ENCODE peak calls at places on chromosomes 7 and 10, in four cellular contexts. One of them, this sample, is unnamed.

GRCh38 chr10:4291995-4292394 is 507.0 kb upstream of the KLF6 start:
- DNase-seq in SK-N-SH: no peak
- DNase-seq in H1: no peak
- DNase-seq in K562: no peak
- DNase-seq in this sample: no peak

GRCh38 chr7:44060091-44060947 is 5.0 kb downstream of the PGAM2 start:
- DNase-seq in SK-N-SH: no peak
- DNase-seq in H1: no peak
- DNase-seq in K562: no peak
- DNase-seq in this sample: no peak

GRCh38 chr7:30933124-30933893 is 21.7 kb downstream of the AQP1 start:
- DNase-seq in SK-N-SH: peak
- DNase-seq in H1: peak
- DNase-seq in K562: peak
- DNase-seq in this sample: no peak

GRCh38 chr10:103199498-103199897 is 6.4 kb upstream of the NT5C2 start:
- DNase-seq in SK-N-SH: no peak
- DNase-seq in H1: no peak
- DNase-seq in K562: no peak
- DNase-seq in this sample: no peak

GRCh38 chr10:57162231-57162630 is 801.2 kb upstream of the ZWINT start:
- DNase-seq in SK-N-SH: no peak
- DNase-seq in H1: no peak
- DNase-seq in K562: no peak
- DNase-seq in this sample: no peak

GRCh38 chr10:49182776-49183175 is 5.4 kb downstream of the TMEM273 start:
- DNase-seq in SK-N-SH: no peak
- DNase-seq in H1: no peak
- DNase-seq in K562: no peak
- DNase-seq in this sample: no peak

GRCh38 chr7:7125993-7126392 is 56.4 kb upstream of the C1GALT1 start:
- DNase-seq in SK-N-SH: no peak
- DNase-seq in H1: no peak
- DNase-seq in K562: no peak
- DNase-seq in this sample: no peak

GRCh38 chr7:69105092-69105491 is 493.2 kb upstream of the AUTS2 start:
- DNase-seq in SK-N-SH: no peak
- DNase-seq in H1: no peak
- DNase-seq in K562: no peak
- DNase-seq in this sample: no peak

GRCh38 chr7:11294965-11295364 is 321.3 kb downstream of the PHF14 start:
- DNase-seq in SK-N-SH: no peak
- DNase-seq in H1: no peak
- DNase-seq in K562: no peak
- DNase-seq in this sample: no peak

GRCh38 chr10:23192741-23193434 is 776 bp downstream of the PTF1A start:
- DNase-seq in SK-N-SH: peak
- DNase-seq in H1: peak
- DNase-seq in K562: no peak
- DNase-seq in this sample: no peak

GRCh38 chr7:141645188-141645587 is 56.8 kb downstream of the DENND11 start:
- DNase-seq in SK-N-SH: no peak
- DNase-seq in H1: no peak
- DNase-seq in K562: no peak
- DNase-seq in this sample: no peak

GRCh38 chr10:86756511-86757109 is at the start of gene BMPR1A:
- DNase-seq in SK-N-SH: peak
- DNase-seq in H1: no peak
- DNase-seq in K562: peak
- DNase-seq in this sample: no peak

GRCh38 chr7:55546826-55547225 is 25.5 kb downstream of the VOPP1 start:
- DNase-seq in SK-N-SH: peak
- DNase-seq in H1: no peak
- DNase-seq in K562: no peak
- DNase-seq in this sample: no peak

GRCh38 chr10:70693619-70694286 is 21.4 kb downstream of the ADAMTS14 start:
- DNase-seq in SK-N-SH: peak
- DNase-seq in H1: no peak
- DNase-seq in K562: peak
- DNase-seq in this sample: no peak

GRCh38 chr7:82319674-82320118 is 123.9 kb downstream of the CACNA2D1 start:
- DNase-seq in SK-N-SH: peak
- DNase-seq in H1: no peak
- DNase-seq in K562: no peak
- DNase-seq in this sample: no peak

GRCh38 chr7:45174328-45174610 is 16.7 kb downstream of the RAMP3 start:
- DNase-seq in SK-N-SH: no peak
- DNase-seq in H1: no peak
- DNase-seq in K562: no peak
- DNase-seq in this sample: no peak

GRCh38 chr10:45000764-45001381 is at the start of gene ZNF22:
- DNase-seq in SK-N-SH: peak
- DNase-seq in H1: peak
- DNase-seq in K562: peak
- DNase-seq in this sample: no peak

GRCh38 chr7:133365892-133366291 is 113.0 kb downstream of the EXOC4 start:
- DNase-seq in SK-N-SH: no peak
- DNase-seq in H1: no peak
- DNase-seq in K562: no peak
- DNase-seq in this sample: no peak

GRCh38 chr10:4062072-4062471 is 277.1 kb upstream of the KLF6 start:
- DNase-seq in SK-N-SH: no peak
- DNase-seq in H1: no peak
- DNase-seq in K562: no peak
- DNase-seq in this sample: no peak

GRCh38 chr10:61284222-61284890 is 168.8 kb downstream of the TMEM26 start:
- DNase-seq in SK-N-SH: peak
- DNase-seq in H1: no peak
- DNase-seq in K562: peak
- DNase-seq in this sample: no peak

GRCh38 chr10:92590623-92591549 is 2.0 kb upstream of the KIF11 start:
- DNase-seq in SK-N-SH: peak
- DNase-seq in H1: peak
- DNase-seq in K562: peak
- DNase-seq in this sample: no peak

GRCh38 chr7:98557538-98558031 is 59.5 kb upstream of the NPTX2 start:
- DNase-seq in SK-N-SH: peak
- DNase-seq in H1: no peak
- DNase-seq in K562: no peak
- DNase-seq in this sample: no peak

GRCh38 chr10:73368238-73368637 is 9.6 kb upstream of the CFAP70 start:
- DNase-seq in SK-N-SH: no peak
- DNase-seq in H1: no peak
- DNase-seq in K562: no peak
- DNase-seq in this sample: no peak

DNA sequence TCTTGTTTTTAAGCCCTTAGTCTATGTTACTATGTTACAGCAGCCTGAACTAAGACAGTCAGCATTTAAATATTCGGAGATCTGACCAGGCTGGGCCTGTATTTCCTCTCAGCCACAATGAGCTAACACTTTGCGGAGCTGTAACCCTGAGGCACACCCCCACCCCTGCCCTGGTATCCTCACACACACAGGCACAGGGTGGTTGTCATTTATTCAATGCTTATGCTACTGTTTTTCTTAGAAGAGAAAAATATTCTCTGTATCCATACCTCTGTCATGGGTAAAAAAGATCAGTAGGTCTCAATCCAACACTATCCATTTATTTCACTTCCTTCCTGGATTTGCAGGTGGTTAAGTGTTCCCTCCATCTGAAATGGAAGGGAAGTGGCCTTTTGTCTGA is 80.3 kb upstream of the TRIL start:
- DNase-seq in SK-N-SH: no peak
- DNase-seq in H1: no peak
- DNase-seq in K562: no peak
- DNase-seq in this sample: no peak
- TF ChIP-seq NRF1 in SK-N-SH: no peak
- TF ChIP-seq NRF1 in H1: no peak
- TF ChIP-seq NRF1 in K562: no peak
- TF ChIP-seq NRF1 in this sample: no peak

GRCh38 chr10:96673318-96674099 is 46.8 kb downstream of the PIK3AP1 start:
- DNase-seq in SK-N-SH: no peak
- DNase-seq in H1: no peak
- DNase-seq in K562: no peak
- DNase-seq in this sample: peak

GRCh38 chr10:96670786-96671185 is 49.5 kb downstream of the PIK3AP1 start:
- DNase-seq in SK-N-SH: no peak
- DNase-seq in H1: no peak
- DNase-seq in K562: no peak
- DNase-seq in this sample: no peak

GRCh38 chr10:96672491-96673175 is 47.7 kb downstream of the PIK3AP1 start:
- DNase-seq in SK-N-SH: no peak
- DNase-seq in H1: no peak
- DNase-seq in K562: no peak
- DNase-seq in this sample: no peak

GRCh38 chr10:96667401-96667800 is 52.9 kb downstream of the PIK3AP1 start:
- DNase-seq in SK-N-SH: no peak
- DNase-seq in H1: no peak
- DNase-seq in K562: no peak
- DNase-seq in this sample: no peak

DNA sequence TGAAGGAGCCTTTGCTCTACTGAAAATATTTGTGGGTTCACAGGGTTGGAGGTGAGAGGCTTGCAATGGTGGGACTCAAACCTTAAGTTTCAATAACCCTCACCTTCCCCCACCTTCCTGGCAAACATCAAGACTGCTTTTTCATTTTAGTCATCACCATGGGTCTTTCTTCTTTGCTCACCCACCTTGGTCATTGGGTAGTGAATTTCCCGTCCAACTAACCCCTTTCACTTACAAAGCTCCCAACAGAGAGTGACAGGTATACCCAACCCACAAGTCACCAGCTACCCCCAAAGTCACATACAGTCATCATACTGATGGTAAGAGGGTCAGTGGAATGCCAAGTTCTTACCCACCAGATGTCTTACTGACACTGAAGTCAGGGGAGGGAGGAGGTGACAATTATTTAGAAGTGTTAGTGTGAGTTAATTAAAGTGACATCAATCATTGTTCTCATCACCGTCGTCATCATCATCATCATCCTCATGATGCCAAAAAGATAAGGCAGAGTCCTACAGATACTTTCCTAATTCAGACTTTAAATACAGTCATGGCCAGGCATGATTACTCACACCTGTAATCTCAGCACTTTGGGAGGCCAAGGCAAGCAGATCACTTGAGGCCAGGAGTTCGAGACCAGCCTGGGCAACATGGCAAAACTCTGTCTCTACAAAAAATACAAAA is 49.0 kb downstream of the PIK3AP1 start:
- DNase-seq in SK-N-SH: no peak
- DNase-seq in H1: no peak
- DNase-seq in K562: no peak
- DNase-seq in this sample: no peak
- TF ChIP-seq RAD21 in SK-N-SH: no peak
- TF ChIP-seq RAD21 in H1: no peak
- TF ChIP-seq RAD21 in K562: no peak
- TF ChIP-seq RAD21 in this sample: no peak

DNA sequence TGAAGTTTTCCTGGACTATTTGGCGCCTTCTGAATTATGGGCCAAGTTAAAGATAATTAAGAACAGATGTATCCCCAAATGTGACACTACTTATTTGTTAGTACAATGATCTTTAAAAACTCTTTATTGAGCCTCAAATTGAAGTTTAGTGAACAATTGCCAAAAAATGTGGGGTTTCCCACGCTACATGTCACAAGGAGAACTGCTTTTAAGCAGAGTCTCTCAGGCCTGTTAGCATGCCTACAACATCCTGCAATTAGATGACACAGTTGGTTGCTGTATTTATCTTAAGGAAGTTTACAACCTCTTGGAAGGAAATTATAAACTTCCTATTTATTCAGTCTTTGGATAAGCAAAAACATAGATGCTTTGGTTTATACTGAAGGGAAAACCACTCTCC is 733.0 kb downstream of the TNS3 start:
- DNase-seq in SK-N-SH: no peak
- DNase-seq in H1: no peak
- DNase-seq in K562: no peak
- DNase-seq in this sample: no peak
- TF ChIP-seq NRF1 in SK-N-SH: no peak
- TF ChIP-seq NRF1 in H1: no peak
- TF ChIP-seq NRF1 in K562: no peak
- TF ChIP-seq NRF1 in this sample: no peak

GRCh38 chr7:47481656-47482012 is 100.3 kb downstream of the TNS3 start:
- DNase-seq in SK-N-SH: no peak
- DNase-seq in H1: no peak
- DNase-seq in K562: no peak
- DNase-seq in this sample: no peak
- TF ChIP-seq RAD21 in SK-N-SH: no peak
- TF ChIP-seq RAD21 in H1: no peak
- TF ChIP-seq RAD21 in K562: no peak
- TF ChIP-seq RAD21 in this sample: no peak

GRCh38 chr7:145915679-145916078 is 200.9 kb upstream of the CNTNAP2 start:
- DNase-seq in SK-N-SH: no peak
- DNase-seq in H1: no peak
- DNase-seq in K562: no peak
- DNase-seq in this sample: no peak
- TF ChIP-seq NRF1 in SK-N-SH: no peak
- TF ChIP-seq NRF1 in H1: no peak
- TF ChIP-seq NRF1 in K562: no peak
- TF ChIP-seq NRF1 in this sample: no peak

GRCh38 chr7:26688936-26689506 is 175.4 kb downstream of the SKAP2 start:
- DNase-seq in SK-N-SH: no peak
- DNase-seq in H1: no peak
- DNase-seq in K562: peak
- DNase-seq in this sample: peak

GRCh38 chr7:26684447-26684846 is 179.9 kb downstream of the SKAP2 start:
- DNase-seq in SK-N-SH: no peak
- DNase-seq in H1: no peak
- DNase-seq in K562: no peak
- DNase-seq in this sample: no peak

GRCh38 chr7:26688388-26688787 is 176.0 kb downstream of the SKAP2 start:
- DNase-seq in SK-N-SH: no peak
- DNase-seq in H1: no peak
- DNase-seq in K562: no peak
- DNase-seq in this sample: no peak

GRCh38 chr7:26685636-26686035 is 178.8 kb downstream of the SKAP2 start:
- DNase-seq in SK-N-SH: no peak
- DNase-seq in H1: no peak
- DNase-seq in K562: no peak
- DNase-seq in this sample: no peak

DNA sequence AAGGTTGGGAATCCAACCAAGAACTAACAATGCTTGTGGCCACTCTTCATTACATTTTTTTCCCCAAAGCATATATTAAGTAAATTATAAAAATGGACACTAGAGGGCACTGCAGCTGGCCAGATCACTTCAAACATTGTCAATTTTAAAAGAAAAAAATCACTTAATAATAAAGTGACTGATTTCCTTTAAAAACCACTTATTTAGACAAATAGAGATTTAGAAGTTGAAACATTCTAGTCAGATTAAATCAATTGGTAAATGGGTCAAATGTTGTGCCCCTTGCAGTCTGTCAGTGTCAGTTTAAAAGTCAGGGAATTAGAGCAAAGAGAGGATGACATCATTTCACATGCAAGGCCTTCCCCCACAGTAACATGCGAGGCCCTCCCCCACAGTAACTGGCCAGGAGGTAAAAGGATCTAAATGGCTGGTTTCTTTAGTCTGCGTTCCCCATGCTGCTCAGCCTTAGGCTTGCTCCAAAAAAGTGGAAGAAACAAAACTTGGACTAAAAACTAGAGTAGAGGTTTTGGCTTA is 177.9 kb downstream of the SKAP2 start:
- DNase-seq in SK-N-SH: peak
- DNase-seq in H1: no peak
- DNase-seq in K562: peak
- DNase-seq in this sample: no peak
- TF ChIP-seq RAD21 in SK-N-SH: peak
- TF ChIP-seq RAD21 in H1: peak
- TF ChIP-seq RAD21 in K562: peak
- TF ChIP-seq RAD21 in this sample: peak

GRCh38 chr7:70749831-70750230 is 382.1 kb upstream of the GALNT17 start:
- DNase-seq in SK-N-SH: no peak
- DNase-seq in H1: no peak
- DNase-seq in K562: no peak
- DNase-seq in this sample: no peak
- TF ChIP-seq NRF1 in SK-N-SH: no peak
- TF ChIP-seq NRF1 in H1: no peak
- TF ChIP-seq NRF1 in K562: no peak
- TF ChIP-seq NRF1 in this sample: no peak